ENCODE peak calls at places on chromosome 13, in four cellular contexts. D is activated T-cell treated with anti-CD3 and anti-CD28 coated beads for 1 hour, G is foreskin fibroblast, N is KBM-7. U is an unnamed sample.

GRCh38 chr13:78160793-78161192 is 242.2 kb upstream of the EDNRB start:
- DNase-seq in N (peak; percentile 68), G (peak; percentile 24), D (no peak), U (no peak)

GRCh38 chr13:88979465-88980180 is 1308.5 kb downstream of the SLITRK5 start:
- DNase-seq in G (no peak), N (peak; percentile 1), D (no peak), U (no peak)

GRCh38 chr13:42751693-42752092 is 29.7 kb upstream of the FAM216B start:
- DNase-seq in G (no peak), N (no peak), D (no peak), U (no peak)

GRCh38 chr13:36862002-36862706 is 43.1 kb downstream of the RFXAP start:
- DNase-seq in G (no peak), N (peak; percentile 26), D (no peak), U (no peak)

GRCh38 chr13:75754936-75755335 is 118.8 kb downstream of the LMO7 start:
- DNase-seq in D (no peak), G (no peak), N (no peak), U (no peak)

GRCh38 chr13:98972627-98973026 is 5.2 kb downstream of the DOCK9 start:
- DNase-seq in N (peak; percentile 42), G (peak; percentile 48), D (no peak), U (peak; percentile 88)

GRCh38 chr13:32911506-32911905 is 104.7 kb upstream of the KL start:
- DNase-seq in D (no peak), G (peak; percentile 57), N (peak; percentile 43), U (peak; percentile 51)

GRCh38 chr13:74966814-74967213 is 515.2 kb downstream of the TBC1D4 start:
- DNase-seq in D (no peak), N (no peak), G (peak; percentile 61), U (peak; percentile 50)

GRCh38 chr13:109415057-109415456 is 371.3 kb downstream of the IRS2 start:
- DNase-seq in G (peak; percentile 61), N (no peak), D (no peak), U (no peak)

GRCh38 chr13:99605417-99606321 is 104.4 kb downstream of the TM9SF2 start:
- DNase-seq in G (peak; percentile 60), D (peak; percentile 26), N (no peak), U (no peak)

GRCh38 chr13:101917833-101918755 is 465.6 kb downstream of the ITGBL1 start:
- DNase-seq in D (no peak), G (peak; percentile 9), N (no peak), U (no peak)

GRCh38 chr13:78660130-78660857 is 1.3 kb upstream of the OBI1 start:
- DNase-seq in D (no peak), N (no peak), G (peak; percentile 40), U (no peak)

GRCh38 chr13:112144616-112145220 is 77.8 kb downstream of the SOX1 start:
- DNase-seq in G (no peak), D (no peak), N (no peak), U (no peak)

GRCh38 chr13:49272296-49272695 is 24.6 kb downstream of the CDADC1 start:
- DNase-seq in D (no peak), G (no peak), N (peak; percentile 19), U (no peak)

GRCh38 chr13:90105276-90105675 is 1242.2 kb upstream of the MIR17HG start:
- DNase-seq in D (no peak), G (peak; percentile 3), N (no peak), U (no peak)

GRCh38 chr13:71869274-71869673 is 2.3 kb upstream of the DACH1 start:
- DNase-seq in N (no peak), G (no peak), D (no peak), U (no peak)

GRCh38 chr13:23790591-23791170 is 98.5 kb downstream of the MIPEP start:
- DNase-seq in D (no peak), G (peak; percentile 91), N (no peak), U (peak; percentile 92)

GRCh38 chr13:91785435-91786137 is 387.2 kb downstream of the GPC5 start:
- DNase-seq in D (no peak), G (no peak), N (no peak), U (no peak)

GRCh38 chr13:27978301-27978968 is 9.3 kb upstream of the CDX2 start:
- DNase-seq in N (no peak), D (no peak), G (no peak), U (no peak)

GRCh38 chr13:49421391-49421790 is 22.5 kb downstream of the CAB39L start:
- DNase-seq in G (no peak), D (no peak), N (peak; percentile 35), U (no peak)